ENCODE peak calls at places on chromosome 6, in five cellular contexts. N is uterus; C is esophagus squamous epithelium; Q is effector memory CD4-positive, alpha-beta T cell; P is H1. D is an unnamed sample.

GRCh38 chr6:46648869-46649488 is 3.6 kb downstream of the CYP39A1 start:
- DNase-seq in N (no peak), C (no peak), Q (no peak), P (no peak), D (no peak)

GRCh38 chr6:39471954-39472659 is 149.6 kb upstream of the KCNK16 start:
- DNase-seq in N (no peak), C (no peak), Q (no peak), P (no peak), D (no peak)

GRCh38 chr6:19333936-19334335 is 503.2 kb upstream of the ID4 start:
- DNase-seq in N (no peak), C (no peak), Q (no peak), P (no peak), D (no peak)

GRCh38 chr6:39965716-39966115 is 31.5 kb upstream of the MOCS1 start:
- DNase-seq in N (no peak), C (no peak), Q (no peak), P (no peak), D (no peak)

GRCh38 chr6:151148111-151148510 is 91.7 kb upstream of the AKAP12 start:
- DNase-seq in N (no peak), C (no peak), Q (no peak), P (no peak), D (peak; percentile 58)

GRCh38 chr6:36642913-36643817 is 35.3 kb upstream of the CDKN1A start:
- DNase-seq in N (peak; percentile 93), C (no peak), Q (no peak), P (no peak), D (peak; percentile 96)

GRCh38 chr6:14074723-14075503 is 42.7 kb upstream of the CD83 start:
- DNase-seq in N (no peak), C (no peak), Q (no peak), P (no peak), D (peak; percentile 40)

GRCh38 chr6:143555071-143555492 is 43.6 kb upstream of the FUCA2 start:
- DNase-seq in N (no peak), C (no peak), Q (no peak), P (no peak), D (no peak)

GRCh38 chr6:2753116-2753489 is 2.4 kb upstream of the MYLK4 start:
- DNase-seq in N (no peak), C (no peak), Q (no peak), P (no peak), D (no peak)

GRCh38 chr6:17656644-17657043 is 50.1 kb downstream of the NUP153 start:
- DNase-seq in N (no peak), C (no peak), Q (no peak), P (no peak), D (no peak)

GRCh38 chr6:31402324-31403282 is 792 bp upstream of the MICA start:
- DNase-seq in N (no peak), C (no peak), Q (no peak), P (no peak), D (no peak)
- H3K4me3 ChIP-seq in N (peak overlapping the region; percentile 74), C (peak overlapping the region; percentile 60), Q (peak overlapping the region; percentile 81), P (peak overlapping the region; percentile 81), D (peak overlapping the region; percentile 95)

DNA sequence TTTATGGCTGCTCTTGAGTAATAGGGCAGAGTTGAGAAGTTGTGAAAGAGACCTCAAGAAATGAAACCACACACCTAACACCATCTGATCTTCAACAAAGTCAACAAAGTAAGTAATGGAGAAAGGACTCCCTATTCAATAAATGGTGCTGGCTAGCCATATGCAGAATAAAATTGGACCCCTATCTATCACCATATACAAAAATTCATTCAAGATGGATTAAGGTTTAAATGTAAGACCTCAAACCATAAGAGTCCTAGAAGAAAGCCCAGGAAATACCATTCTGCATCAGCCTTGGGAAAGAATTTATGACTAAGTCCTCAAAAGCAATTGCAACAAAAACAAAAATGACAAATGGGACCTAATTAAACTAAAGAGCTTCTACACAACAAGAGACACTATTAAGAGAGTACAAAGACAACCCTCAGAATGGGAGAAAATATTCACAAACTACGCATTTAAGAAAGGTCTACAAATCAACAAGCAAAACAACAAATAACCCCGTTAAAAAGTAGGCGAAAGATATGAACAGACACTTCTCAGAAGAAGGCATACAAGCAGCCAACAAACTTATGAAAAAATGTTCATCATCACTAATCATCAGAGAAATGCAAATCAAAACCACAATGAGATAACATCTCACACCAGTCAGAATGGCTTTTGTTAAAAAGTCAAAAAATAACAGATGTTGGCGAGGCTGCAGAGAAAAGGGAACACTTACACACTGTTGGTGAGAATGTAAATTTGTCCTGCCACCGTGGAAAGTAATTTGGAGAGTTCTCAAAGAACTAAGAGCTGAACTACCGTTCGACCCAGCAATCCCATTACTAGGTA is 4.0 kb downstream of the MAP3K5 start:
- DNase-seq in N (no peak), C (no peak), Q (no peak), P (no peak), D (no peak)
- H3K27ac ChIP-seq in N (peak overlapping the region; percentile 28), C (peak overlapping the region; percentile 35), Q (peak overlapping the region; percentile 50), P (no peak overlapping the region), D (no peak overlapping the region)

DNA sequence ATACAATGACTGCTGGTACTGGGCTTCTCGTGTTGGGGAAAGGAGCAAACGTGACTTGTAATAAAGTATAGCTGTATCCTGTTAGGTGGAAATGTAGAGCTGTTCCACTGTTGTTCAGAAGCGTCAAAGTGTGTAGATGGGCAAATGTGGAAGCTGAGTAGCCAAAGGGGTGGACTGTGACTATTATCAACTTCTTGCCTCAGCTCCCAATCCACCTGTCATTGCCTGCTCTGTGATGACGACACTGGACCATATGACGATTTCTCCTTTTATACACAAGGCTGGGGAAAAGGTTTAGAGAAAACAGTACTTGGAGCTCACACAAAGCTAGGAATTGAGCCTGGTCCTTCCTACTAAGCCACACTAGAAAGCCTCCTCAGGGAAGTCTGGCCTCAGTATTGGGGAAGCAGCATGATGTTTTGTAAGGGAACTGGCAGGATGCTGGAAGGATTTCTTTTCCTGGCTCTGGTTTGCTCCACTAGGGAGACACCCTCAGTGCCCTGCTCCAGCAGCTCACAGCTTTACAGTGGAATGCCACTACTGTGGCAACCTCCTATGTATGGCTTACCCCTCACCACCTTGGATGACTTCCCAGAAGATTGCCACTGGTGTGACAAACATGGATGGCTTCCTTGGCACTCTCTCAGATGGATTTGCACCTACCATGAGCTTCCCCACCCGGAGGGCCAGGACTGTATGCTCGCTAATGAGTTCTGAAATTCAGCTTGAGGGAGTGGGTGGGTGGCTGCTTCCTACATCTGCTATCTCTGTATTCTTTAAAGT is 20.0 kb downstream of the CD164 start:
- DNase-seq in N (no peak), C (no peak), Q (no peak), P (no peak), D (no peak)
- H3K9me3 ChIP-seq in N (no peaks in the 10 kb centered on the region), C (no peaks in the 10 kb centered on the region), Q (no peaks in the 10 kb centered on the region), P (peaks cover 4% of the 10 kb centered on the region), D (no peaks in the 10 kb centered on the region)

DNA sequence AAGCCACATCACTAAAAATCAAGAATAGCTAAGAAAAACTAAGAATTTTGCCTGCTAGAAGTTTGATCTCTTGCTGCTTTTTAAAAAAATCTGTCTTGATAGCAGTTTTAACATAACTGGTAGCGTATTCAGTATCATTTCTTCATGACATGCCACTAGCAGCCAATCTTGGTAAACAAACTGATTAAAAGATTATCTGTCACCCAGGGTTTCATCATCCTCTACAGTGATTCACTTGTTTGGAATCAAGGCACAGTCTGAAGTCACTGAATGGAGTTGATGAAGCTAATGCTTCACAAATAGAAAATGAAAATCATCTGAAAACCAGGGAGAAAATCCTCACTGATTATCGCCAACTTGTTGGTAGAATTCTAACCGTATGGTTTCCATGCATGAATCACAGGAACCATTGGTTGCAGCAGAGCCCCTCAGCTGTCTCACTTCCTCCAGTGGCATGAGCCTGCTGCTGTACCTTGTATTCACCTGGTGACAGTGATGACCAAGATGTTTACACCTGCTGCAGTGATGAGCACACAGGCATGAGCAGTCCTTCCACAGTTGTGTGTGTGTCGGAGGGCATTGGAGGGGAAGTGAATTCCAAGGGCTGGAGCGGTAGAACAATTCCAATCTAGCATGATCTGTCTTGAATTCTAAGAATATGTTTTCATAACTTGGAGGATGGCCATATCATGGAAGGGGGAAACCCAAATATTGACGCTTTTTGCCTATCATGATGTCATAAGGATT is 275.0 kb downstream of the KHDC1L start:
- DNase-seq in N (no peak), C (no peak), Q (no peak), P (no peak), D (no peak)
- H3K4me3 ChIP-seq in N (no peak overlapping the region), C (no peak overlapping the region), Q (no peak overlapping the region), P (no peak overlapping the region), D (no peak overlapping the region)

GRCh38 chr6:108694816-108695215 is 134.1 kb downstream of the FOXO3 start:
- DNase-seq in N (no peak), C (no peak), Q (no peak), P (no peak), D (no peak)

GRCh38 chr6:108689279-108690161 is 128.8 kb downstream of the FOXO3 start:
- DNase-seq in N (peak; percentile 84), C (no peak), Q (no peak), P (no peak), D (peak; percentile 92)

GRCh38 chr6:108690326-108691000 is 129.7 kb downstream of the FOXO3 start:
- DNase-seq in N (no peak), C (no peak), Q (no peak), P (no peak), D (no peak)

GRCh38 chr6:108697646-108698161 is 137.0 kb downstream of the FOXO3 start:
- DNase-seq in N (no peak), C (no peak), Q (no peak), P (no peak), D (peak; percentile 83)

DNA sequence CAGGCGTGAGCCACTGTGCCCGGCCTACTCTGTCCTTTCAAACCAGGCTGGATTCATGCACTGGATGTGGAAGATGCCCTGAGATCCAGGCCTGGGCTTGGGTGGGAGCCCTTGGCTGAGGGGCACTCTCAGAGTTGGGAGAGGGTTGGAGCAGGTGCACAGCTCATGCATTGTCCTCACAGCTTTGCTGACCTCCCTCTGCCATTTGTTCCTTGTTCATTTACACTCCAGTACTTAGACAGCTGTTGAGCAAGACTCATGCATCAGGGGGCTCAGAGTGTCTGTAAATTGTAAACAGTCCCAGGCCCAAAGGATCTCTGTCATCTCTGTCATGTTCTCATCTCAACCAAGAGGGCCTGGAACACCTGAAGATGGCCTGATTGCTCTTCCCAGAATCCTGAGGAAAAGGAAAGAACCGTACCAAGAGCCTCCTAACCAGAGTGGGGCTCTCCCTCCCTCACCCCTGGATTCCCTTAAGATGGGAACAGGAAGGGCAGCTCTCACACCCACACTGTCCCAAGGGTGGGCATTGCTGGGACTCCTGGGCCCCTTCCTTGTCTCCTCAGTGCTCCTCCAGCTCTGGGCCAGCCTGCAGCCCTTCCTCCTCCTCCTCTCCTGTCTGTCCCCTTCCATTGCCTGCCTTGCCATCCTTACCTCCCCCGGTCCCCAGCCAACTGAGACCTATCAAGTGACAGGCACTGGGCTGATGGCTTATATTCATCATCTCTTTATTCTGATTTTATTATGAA is 132.9 kb downstream of the FOXO3 start:
- DNase-seq in N (no peak), C (no peak), Q (no peak), P (no peak), D (no peak)
- H3K27ac ChIP-seq in N (no peak overlapping the region), C (no peak overlapping the region), Q (no peak overlapping the region), P (no peak overlapping the region), D (no peak overlapping the region)